ENCODE peak calls at places on chromosomes 13 and 19, in eight cellular contexts. I, R, B, N, X, K, T and S are unnamed samples.

GRCh38 chr13:47298506-47298905 is 401.7 kb upstream of the HTR2A start:
- DNase-seq in I (no peak), R (no peak), B (no peak), N (peak), X (no peak), K (no peak), T (no peak), S (no peak)

GRCh38 chr19:4831351-4832340 is at the start of gene TICAM1:
- DNase-seq in I (peak), R (peak), B (peak), N (peak), X (no peak), K (peak), T (peak), S (peak)

GRCh38 chr13:101915333-101915732 is 462.9 kb downstream of the ITGBL1 start:
- DNase-seq in I (no peak), R (no peak), B (no peak), N (no peak), X (peak), K (no peak), T (no peak), S (no peak)

GRCh38 chr19:18636183-18636968 is 452 bp upstream of the KLHL26 start:
- DNase-seq in I (peak), R (peak), B (peak), N (peak), X (peak), K (peak), T (peak), S (peak)

GRCh38 chr13:61128850-61129645 is 286.6 kb downstream of the PCDH20 start:
- DNase-seq in I (no peak), R (peak), B (no peak), N (no peak), X (peak), K (peak), T (no peak), S (no peak)

GRCh38 chr13:70585109-70585508 is 476.9 kb upstream of the KLHL1 start:
- DNase-seq in I (no peak), R (no peak), B (no peak), N (no peak), X (no peak), K (no peak), T (no peak), S (no peak)

GRCh38 chr13:54989418-54989817 is 1960.8 kb downstream of the OLFM4 start:
- DNase-seq in I (no peak), R (peak), B (no peak), N (no peak), X (no peak), K (peak), T (no peak), S (no peak)

GRCh38 chr19:10454267-10454666 is 33.9 kb downstream of the PDE4A start:
- DNase-seq in I (no peak), R (no peak), B (no peak), N (peak), X (no peak), K (peak), T (no peak), S (no peak)

GRCh38 chr19:6076675-6077463 is 33.4 kb downstream of the RFX2 start:
- DNase-seq in I (no peak), R (no peak), B (no peak), N (peak), X (no peak), K (no peak), T (no peak), S (no peak)

GRCh38 chr13:73602295-73602694 is 531.9 kb downstream of the KLF12 start:
- DNase-seq in I (no peak), R (peak), B (no peak), N (peak), X (no peak), K (no peak), T (no peak), S (no peak)